ENCODE peak calls at places on chromosome X, in four cellular contexts. Y is activated T-cell treated with anti-CD3 and anti-CD28 coated beads for 1 hour, J is NCI-H1092, M is AG10803. V is an unnamed sample.

GRCh38 chrX:1026263-1027015 is 186.0 kb downstream of the CRLF2 start:
- DNase-seq in Y (no peak), J (no peak), M (no peak), V (no peak)

GRCh38 chrX:103792916-103793540 is 16.4 kb downstream of the PLP1 start:
- DNase-seq in Y (no peak), J (no peak), M (peak; percentile 79), V (no peak)

GRCh38 chrX:53717205-53717604 is 30.7 kb upstream of the HUWE1 start:
- DNase-seq in Y (no peak), J (no peak), M (no peak), V (no peak)

GRCh38 chrX:68061206-68061535 is 372.1 kb downstream of the OPHN1 start:
- DNase-seq in Y (no peak), J (no peak), M (no peak), V (no peak)

GRCh38 chrX:72100824-72101351 is 30.8 kb downstream of the RTL5 start:
- DNase-seq in Y (peak; percentile 32), J (no peak), M (peak; percentile 13), V (peak; percentile 48)

GRCh38 chrX:24479924-24480722 is 15.0 kb downstream of the PDK3 start:
- DNase-seq in Y (peak; percentile 40), J (peak; percentile 12), M (no peak), V (peak; percentile 72)

GRCh38 chrX:155611302-155611701 is 1.4 kb downstream of the TMLHE start:
- DNase-seq in Y (no peak), J (no peak), M (no peak), V (no peak)

GRCh38 chrX:23699636-23700194 is 32.4 kb downstream of the PRDX4 start:
- DNase-seq in Y (no peak), J (no peak), M (no peak), V (no peak)

GRCh38 chrX:141879616-141880015 is 24.1 kb upstream of the MAGEC1 start:
- DNase-seq in Y (no peak), J (no peak), M (no peak), V (no peak)

GRCh38 chrX:87805829-87806490 is 288.4 kb downstream of the KLHL4 start:
- DNase-seq in Y (no peak), J (no peak), M (no peak), V (no peak)

GRCh38 chrX:57156397-57157049 is 19.3 kb upstream of the SPIN2A start:
- DNase-seq in Y (no peak), J (no peak), M (peak; percentile 33), V (no peak)

GRCh38 chrX:107646736-107647135 is 18.4 kb downstream of the PRPS1 start:
- DNase-seq in Y (no peak), J (no peak), M (no peak), V (no peak)

GRCh38 chrX:23103546-23103945 is 103.8 kb downstream of the DDX53 start:
- DNase-seq in Y (no peak), J (no peak), M (no peak), V (no peak)

GRCh38 chrX:41381685-41382084 is 47.7 kb downstream of the DDX3X start:
- DNase-seq in Y (no peak), J (no peak), M (peak; percentile 54), V (no peak)

GRCh38 chrX:71128915-71129765 is 10.7 kb downstream of the MED12 start:
- DNase-seq in Y (peak; percentile 60), J (no peak), M (peak; percentile 45), V (peak; percentile 70)

GRCh38 chrX:134999469-134999868 is 8.7 kb downstream of the SMIM10 start:
- DNase-seq in Y (no peak), J (no peak), M (peak; percentile 60), V (no peak)

GRCh38 chrX:53261573-53261972 is 19.8 kb downstream of the IQSEC2 start:
- DNase-seq in Y (no peak), J (no peak), M (no peak), V (no peak)

GRCh38 chrX:154349359-154349935 is 25.0 kb downstream of the FLNA start:
- DNase-seq in Y (no peak), J (no peak), M (no peak), V (no peak)

GRCh38 chrX:119755981-119756533 is 2.3 kb upstream of the SOWAHD start:
- DNase-seq in Y (no peak), J (no peak), M (no peak), V (peak; percentile 41)

GRCh38 chrX:10821293-10821692 is 200.9 kb upstream of the MID1 start:
- DNase-seq in Y (no peak), J (no peak), M (no peak), V (no peak)

GRCh38 chrX:20067709-20068315 is 48.9 kb downstream of the MAP7D2 start:
- DNase-seq in Y (no peak), J (peak; percentile 77), M (peak; percentile 85), V (no peak)

GRCh38 chrX:129823523-129823922 is 20.2 kb downstream of the ZDHHC9 start:
- DNase-seq in Y (no peak), J (no peak), M (no peak), V (no peak)

GRCh38 chrX:40094041-40094899 is 3.5 kb downstream of the BCOR start:
- DNase-seq in Y (no peak), J (no peak), M (no peak), V (no peak)

GRCh38 chrX:2712890-2713860 is 22.1 kb downstream of the CD99 start:
- DNase-seq in Y (no peak), J (no peak), M (no peak), V (no peak)

GRCh38 chrX:56813318-56813837 is 84.3 kb downstream of the NBDY start:
- DNase-seq in Y (no peak), J (no peak), M (peak; percentile 83), V (peak; percentile 26)

GRCh38 chrX:108033890-108034289 is 11.0 kb upstream of the VSIG1 start:
- DNase-seq in Y (no peak), J (no peak), M (peak; percentile 3), V (no peak)

GRCh38 chrX:41590641-41591040 is 98.1 kb upstream of the GPR34 start:
- DNase-seq in Y (no peak), J (no peak), M (no peak), V (no peak)

GRCh38 chrX:38891641-38892413 is 90.6 kb downstream of the MID1IP1 start:
- DNase-seq in Y (no peak), J (no peak), M (peak; percentile 15), V (no peak)

GRCh38 chrX:41561045-41561444 is 113.9 kb downstream of the NYX start:
- DNase-seq in Y (no peak), J (no peak), M (peak; percentile 68), V (no peak)

GRCh38 chrX:23372220-23372902 is 37.7 kb downstream of the PTCHD1 start:
- DNase-seq in Y (no peak), J (no peak), M (no peak), V (no peak)

GRCh38 chrX:43958529-43958928 is 14.7 kb downstream of the NDP start:
- DNase-seq in Y (no peak), J (peak; percentile 74), M (peak; percentile 80), V (no peak)